ENCODE peak calls at places on chromosome 16, in nine cellular contexts. E is right atrium auricular region; I is sciatic nerve; Q is fibroblast of the aortic adventitia; H is stimulated activated CD4-positive, alpha-beta T cell treated with anti-CD3 and anti-CD28 coated beads, Interleukin-1b, Interleukin-23, amount 100 ng/mL, for 1 hour; F is AG04449; T is brain microvascular endothelial cell; B is mammary epithelial cell; Z is NCI-H2029. Y is an unnamed sample.

GRCh38 chr16:83031524-83031923 is 404.8 kb downstream of the CDH13 start:
- DNase-seq in F (no peak), Q (no peak), T (peak), Z (peak), I (no peak), E (no peak), H (no peak), B (no peak), Y (no peak)

GRCh38 chr16:76857402-76857801 is 333.6 kb upstream of the MON1B start:
- DNase-seq in F (no peak), T (no peak), E (no peak), H (no peak), Z (no peak), Q (no peak), I (no peak), B (no peak), Y (no peak)

GRCh38 chr16:81513204-81514040 is 68.8 kb downstream of the CMIP start:
- DNase-seq in Z (no peak), Q (peak), B (no peak), I (no peak), T (no peak), E (peak), H (no peak), F (no peak), Y (no peak)

GRCh38 chr16:56357291-56357764 is 68.0 kb downstream of the AMFR start:
- DNase-seq in H (no peak), I (peak), Z (no peak), E (peak), B (peak), Q (peak), T (peak), F (no peak), Y (no peak)

GRCh38 chr16:85663891-85664321 is 24.8 kb downstream of the GINS2 start:
- DNase-seq in E (no peak), H (no peak), Q (no peak), T (no peak), B (no peak), F (no peak), Z (peak), I (no peak), Y (no peak)

GRCh38 chr16:88331989-88332920 is 50.5 kb upstream of the ZNF469 start:
- DNase-seq in Q (peak), F (peak), H (no peak), T (peak), E (peak), B (peak), I (peak), Z (no peak), Y (peak)

GRCh38 chr16:3173892-3174617 is 13.9 kb upstream of the OR1F1 start:
- DNase-seq in Z (no peak), T (no peak), E (no peak), B (peak), I (no peak), F (no peak), Q (no peak), H (no peak), Y (no peak)

GRCh38 chr16:66515543-66516171 is 34.3 kb downstream of the TK2 start:
- DNase-seq in Q (peak), H (no peak), B (no peak), Z (no peak), E (no peak), I (no peak), T (peak), F (no peak), Y (no peak)

GRCh38 chr16:51562896-51563295 is 411.8 kb upstream of the SALL1 start:
- DNase-seq in T (no peak), E (no peak), H (no peak), Q (no peak), F (no peak), Z (no peak), I (no peak), B (no peak), Y (no peak)

GRCh38 chr16:88065747-88066142 is 114.5 kb downstream of the BANP start:
- DNase-seq in H (no peak), B (no peak), T (no peak), I (peak), Z (no peak), Q (no peak), E (no peak), F (no peak), Y (no peak)

GRCh38 chr16:81451753-81452680 is 7.4 kb downstream of the CMIP start:
- DNase-seq in H (no peak), T (no peak), Z (no peak), B (no peak), I (no peak), F (no peak), Q (no peak), E (no peak), Y (no peak)

GRCh38 chr16:2447920-2448583 is 11.9 kb upstream of the TEDC2 start:
- DNase-seq in E (no peak), F (no peak), T (peak), B (no peak), I (peak), H (no peak), Z (no peak), Q (no peak), Y (no peak)

GRCh38 chr16:82456683-82457082 is 170.1 kb upstream of the CDH13 start:
- DNase-seq in I (no peak), B (peak), F (no peak), E (no peak), Q (peak), T (peak), H (no peak), Z (peak), Y (no peak)

GRCh38 chr16:84842516-84843148 is 22.8 kb downstream of the CRISPLD2 start:
- DNase-seq in H (no peak), E (no peak), F (no peak), T (no peak), Z (peak), B (peak), Q (no peak), I (no peak), Y (no peak)

GRCh38 chr16:30534368-30535105 is at the start of gene ZNF747:
- DNase-seq in Q (peak), F (no peak), I (peak), B (peak), Z (peak), H (peak), E (peak), T (peak), Y (no peak)

GRCh38 chr16:69150146-69150865 is 17.9 kb downstream of the UTP4 start:
- DNase-seq in I (no peak), Z (peak), E (no peak), F (no peak), Q (peak), T (peak), B (peak), H (no peak), Y (peak)

GRCh38 chr16:19610200-19610599 is 54.7 kb downstream of the VPS35L start:
- DNase-seq in H (no peak), B (no peak), E (no peak), Q (no peak), F (no peak), T (no peak), I (no peak), Z (no peak), Y (no peak)

GRCh38 chr16:64051826-64052225 is 1070.0 kb downstream of the CDH11 start:
- DNase-seq in F (no peak), E (no peak), Z (no peak), B (peak), H (no peak), I (no peak), T (peak), Q (peak), Y (no peak)

GRCh38 chr16:58501242-58502131 is 1.5 kb downstream of the NDRG4 start:
- DNase-seq in F (no peak), H (peak), I (no peak), E (no peak), Z (no peak), B (no peak), T (no peak), Q (no peak), Y (no peak)

GRCh38 chr16:19700319-19700781 is 17.7 kb downstream of the KNOP1 start:
- DNase-seq in I (no peak), E (no peak), H (no peak), Z (peak), B (no peak), F (no peak), Q (peak), T (peak), Y (no peak)

GRCh38 chr16:85903576-85903975 is 4.6 kb downstream of the IRF8 start:
- DNase-seq in I (no peak), Z (no peak), H (no peak), Q (no peak), T (no peak), F (no peak), E (no peak), B (no peak), Y (no peak)

GRCh38 chr16:77919761-77920415 is 102.5 kb upstream of the CLEC3A start:
- DNase-seq in B (no peak), T (no peak), I (no peak), F (no peak), E (no peak), H (no peak), Q (peak), Z (no peak), Y (no peak)

GRCh38 chr16:69434066-69434465 is 9.6 kb downstream of the CYB5B start:
- DNase-seq in T (no peak), Q (no peak), E (no peak), B (no peak), H (no peak), F (no peak), Z (no peak), I (no peak), Y (no peak)

GRCh38 chr16:1146409-1146808 is 6.5 kb upstream of the CACNA1H start:
- DNase-seq in Z (peak), F (no peak), E (no peak), H (no peak), B (no peak), T (no peak), Q (no peak), I (no peak), Y (no peak)

GRCh38 chr16:82091225-82091624 is 56.2 kb downstream of the HSD17B2 start:
- DNase-seq in H (no peak), B (no peak), F (peak), I (no peak), E (no peak), Z (no peak), Q (peak), T (peak), Y (no peak)

GRCh38 chr16:49661465-49662187 is 194.3 kb downstream of the ZNF423 start:
- DNase-seq in Q (no peak), H (no peak), B (no peak), Z (no peak), T (no peak), F (no peak), E (no peak), I (no peak), Y (no peak)

GRCh38 chr16:30082545-30083090 is 6.8 kb downstream of the PPP4C start:
- DNase-seq in E (no peak), Z (no peak), T (no peak), Q (no peak), I (no peak), H (no peak), F (no peak), B (no peak), Y (no peak)

GRCh38 chr16:83934684-83934977 is 18.4 kb upstream of the OSGIN1 start:
- DNase-seq in F (no peak), E (no peak), Z (no peak), T (no peak), H (no peak), B (no peak), I (no peak), Q (no peak), Y (no peak)

GRCh38 chr16:7443108-7443507 is 110.5 kb downstream of the RBFOX1 start:
- DNase-seq in H (no peak), Q (no peak), Z (no peak), T (no peak), B (no peak), I (no peak), F (no peak), E (no peak), Y (no peak)

GRCh38 chr16:13120091-13120490 is 218.7 kb downstream of the SHISA9 start:
- DNase-seq in E (no peak), H (no peak), F (no peak), Q (no peak), Z (no peak), B (no peak), T (no peak), I (no peak), Y (no peak)

GRCh38 chr16:86994651-86995171 is 322.5 kb downstream of the C16orf95 start:
- DNase-seq in F (peak), Q (peak), E (no peak), H (no peak), B (peak), Z (no peak), I (no peak), T (peak), Y (peak)

GRCh38 chr16:25040543-25040942 is 25.4 kb upstream of the ARHGAP17 start:
- DNase-seq in T (no peak), I (no peak), F (no peak), Z (no peak), H (no peak), E (no peak), Q (no peak), B (no peak), Y (no peak)

GRCh38 chr16:27318399-27319256 is 4.9 kb downstream of the IL4R start:
- DNase-seq in E (no peak), T (peak), Z (no peak), F (no peak), I (peak), B (peak), Q (no peak), H (peak), Y (peak)

GRCh38 chr16:88376053-88376834 is 6.5 kb upstream of the ZNF469 start:
- DNase-seq in B (no peak), E (no peak), H (no peak), Q (no peak), Z (no peak), F (no peak), I (peak), T (no peak), Y (no peak)

GRCh38 chr16:81189100-81189664 is 49.3 kb upstream of the BCO1 start:
- DNase-seq in E (peak), Z (peak), I (peak), B (no peak), Q (peak), T (no peak), F (no peak), H (no peak), Y (no peak)

GRCh38 chr16:57754354-57755060 is 18.9 kb downstream of the KATNB1 start:
- DNase-seq in Q (no peak), Z (no peak), B (no peak), E (no peak), I (no peak), F (no peak), H (no peak), T (no peak), Y (no peak)

GRCh38 chr16:68332411-68333121 is 21.7 kb downstream of the PRMT7 start:
- DNase-seq in T (peak), F (no peak), E (no peak), B (no peak), Q (peak), H (no peak), Z (no peak), I (no peak), Y (peak)

GRCh38 chr16:59635674-59636073 is 901.6 kb upstream of the GOT2 start:
- DNase-seq in F (peak), B (peak), H (no peak), I (no peak), E (no peak), Q (no peak), Z (no peak), T (peak), Y (no peak)

Y was measured in brain pericyte.